ENCODE peak calls at places on chromosomes 5 and 9, in eight cellular contexts. W is IMR-90; K is fibroblast of pulmonary artery; I is activated naive CD8-positive, alpha-beta T cell treated with anti-CD3 and anti-CD28 coated beads, Interleukin-2, amount 50 U/mL, for 24 hours; Z is omental fat pad; Q is activated CD4-positive, CD25-positive, alpha-beta regulatory T cell; G is cerebellum; M is heart left ventricle. L is an unnamed sample.
A peak's percentile ranks its signal among the peaks of the same experiment; 100 is the strongest.

GRCh38 chr9:113508111-113508749 is 44.7 kb downstream of the RGS3 start:
- DNase-seq in K (peak; percentile 25), Z (no peak), Q (no peak), W (no peak), I (no peak), M (no peak), G (no peak), L (no peak)

GRCh38 chr9:75914936-75915335 is 24.5 kb downstream of the PCSK5 start:
- DNase-seq in G (no peak), Q (no peak), K (no peak), Z (no peak), M (no peak), W (no peak), I (no peak), L (no peak)

GRCh38 chr5:67135381-67135780 is 61.2 kb downstream of the CD180 start:
- DNase-seq in W (no peak), Q (no peak), M (no peak), G (no peak), K (no peak), Z (no peak), I (no peak), L (no peak)

GRCh38 chr5:112534564-112534963 is 115.5 kb upstream of the EPB41L4A start:
- DNase-seq in Q (no peak), I (no peak), G (no peak), Z (no peak), K (peak; percentile 5), W (no peak), M (no peak), L (no peak)

GRCh38 chr9:82127993-82128710 is 139.6 kb downstream of the SPATA31D1 start:
- DNase-seq in Z (no peak), K (no peak), G (no peak), Q (no peak), M (no peak), W (no peak), I (no peak), L (peak; percentile 17)

GRCh38 chr9:36150529-36151305 is 14.2 kb downstream of the GLIPR2 start:
- DNase-seq in K (peak; percentile 36), W (peak; percentile 54), Z (no peak), M (no peak), G (no peak), Q (no peak), I (no peak), L (no peak)

GRCh38 chr5:43514471-43514815 is 505 bp downstream of the C5orf34 start:
- DNase-seq in Q (peak; percentile 20), I (no peak), K (peak; percentile 72), W (peak; percentile 87), M (no peak), Z (no peak), G (no peak), L (peak; percentile 94)

GRCh38 chr5:172143875-172144274 is 44.1 kb downstream of the STK10 start:
- DNase-seq in Q (no peak), M (no peak), I (no peak), G (no peak), K (no peak), Z (no peak), W (no peak), L (no peak)

GRCh38 chr5:113061851-113062631 is 85.4 kb downstream of the DCP2 start:
- DNase-seq in K (peak; percentile 56), M (no peak), G (no peak), I (no peak), W (peak; percentile 85), Q (no peak), Z (no peak), L (peak; percentile 96)

GRCh38 chr9:106757539-106757938 is 105.4 kb upstream of the ZNF462 start:
- DNase-seq in I (no peak), Q (no peak), M (no peak), K (no peak), Z (no peak), G (no peak), W (no peak), L (no peak)

GRCh38 chr5:167952278-167952990 is 339.0 kb upstream of the WWC1 start:
- DNase-seq in G (no peak), M (no peak), Z (no peak), Q (no peak), I (no peak), K (no peak), W (no peak), L (no peak)

GRCh38 chr5:113123563-113123962 is 147.0 kb downstream of the DCP2 start:
- DNase-seq in Q (no peak), M (no peak), G (no peak), Z (no peak), I (no peak), K (no peak), W (no peak), L (peak; percentile 25)

L was measured in osteoblast.